ENCODE peak calls at places on chromosomes 6 and 20, in five cellular contexts. U, S, P, R and J are unnamed samples. For H3K4me1, the result is how much of the 10 kb centered on the place peaks cover.

GRCh38 chr6:133502451-133503259 is 261.5 kb downstream of the EYA4 start:
- DNase-seq in U (no peak), P (no peak), R (no peak), S (no peak), J (no peak)

GRCh38 chr20:13264902-13265301 is 43.8 kb downstream of the ISM1 start:
- DNase-seq in U (no peak), S (no peak), R (no peak), P (no peak), J (no peak)

GRCh38 chr6:22372922-22373321 is 76.1 kb upstream of the PRL start:
- DNase-seq in P (no peak), R (no peak), U (no peak), S (no peak), J (no peak)

GRCh38 chr6:129251669-129252376 is 368.9 kb downstream of the LAMA2 start:
- DNase-seq in R (peak), S (peak), P (peak), U (peak), J (no peak)

GRCh38 chr20:60960500-60960899 is 291.6 kb upstream of the CDH4 start:
- DNase-seq in S (no peak), U (no peak), R (no peak), P (no peak), J (no peak)

GRCh38 chr6:27288136-27289044 is 23.7 kb downstream of the POM121L2 start:
- DNase-seq in U (no peak), P (no peak), R (peak), S (peak), J (no peak)

GRCh38 chr6:134267917-134268361 is 50.0 kb downstream of the SGK1 start:
- DNase-seq in U (no peak), S (peak), R (no peak), P (peak), J (no peak)

GRCh38 chr6:4460595-4461475 is 315.4 kb upstream of the CDYL start:
- DNase-seq in P (peak), U (peak), R (no peak), S (no peak), J (peak)

GRCh38 chr20:53162251-53162835 is 190.2 kb downstream of the TSHZ2 start:
- DNase-seq in R (peak), P (peak), U (no peak), S (peak), J (no peak)

GRCh38 chr6:70307008-70307407 is 4.1 kb upstream of the COL9A1 start:
- DNase-seq in R (peak), P (no peak), U (no peak), S (no peak), J (no peak)

GRCh38 chr6:47180633-47181032 is 129.1 kb downstream of the TNFRSF21 start:
- DNase-seq in P (no peak), S (no peak), R (no peak), U (no peak), J (no peak)

GRCh38 chr6:82331031-82331773 is 32.4 kb upstream of the TPBG start:
- DNase-seq in S (peak), R (no peak), P (no peak), U (no peak), J (no peak)

GRCh38 chr6:38427492-38428210 is 212.1 kb downstream of the BTBD9 start:
- DNase-seq in P (no peak), S (peak), R (no peak), U (no peak), J (no peak)

GRCh38 chr20:2652724-2653510 is 485 bp downstream of the NOP56 start:
- DNase-seq in R (no peak), S (peak), U (no peak), P (peak), J (no peak)

GRCh38 chr6:83976037-83976755 is 57.4 kb upstream of the MRAP2 start:
- DNase-seq in R (no peak), P (peak), S (peak), U (no peak), J (no peak)

GRCh38 chr6:24859608-24860007 is 60.9 kb upstream of the ARMH2 start:
- DNase-seq in R (no peak), P (no peak), S (no peak), U (no peak), J (no peak)

GRCh38 chr6:56891754-56892153 is 63.2 kb upstream of the BEND6 start:
- DNase-seq in P (no peak), S (peak), U (no peak), R (no peak), J (no peak)

GRCh38 chr20:18727032-18727508 is 86.5 kb upstream of the SCP2D1 start:
- DNase-seq in U (no peak), R (no peak), S (no peak), P (no peak), J (no peak)

GRCh38 chr20:49045440-49046086 is 549 bp upstream of the CSE1L start:
- DNase-seq in S (peak), P (peak), R (peak), U (peak), J (no peak)

GRCh38 chr6:64255000-64255399 is 619.4 kb downstream of the PHF3 start:
- DNase-seq in P (no peak), U (no peak), S (no peak), R (no peak), J (no peak)

GRCh38 chr6:4356899-4357659 is 221.7 kb upstream of the ECI2 start:
- DNase-seq in S (no peak), R (no peak), U (peak), P (no peak), J (peak)

GRCh38 chr6:168120390-168121307 is 41.6 kb upstream of the FRMD1 start:
- DNase-seq in R (no peak), P (peak), S (no peak), U (no peak), J (peak)

GRCh38 chr20:58546312-58546711 is 31.1 kb upstream of the APCDD1L start:
- DNase-seq in P (no peak), S (no peak), R (no peak), U (no peak), J (no peak)

GRCh38 chr20:3364323-3365013 is 43.0 kb downstream of the DNAAF9 start:
- DNase-seq in R (no peak), S (no peak), U (no peak), P (no peak), J (no peak)

GRCh38 chr20:63363013-63363957 is 2.1 kb upstream of the CHRNA4 start:
- DNase-seq in P (no peak), R (peak), S (no peak), U (no peak), J (no peak)

GRCh38 chr6:24933868-24934401 is 1.8 kb downstream of the RIPOR2 start:
- DNase-seq in S (peak), R (peak), U (no peak), P (no peak), J (no peak)

GRCh38 chr6:157381631-157382621 is 936 bp downstream of the ZDHHC14 start:
- DNase-seq in S (peak), P (peak), U (peak), R (peak), J (no peak)

GRCh38 chr6:108592371-108593337 is 31.9 kb downstream of the FOXO3 start:
- DNase-seq in S (peak), U (peak), R (peak), P (peak), J (peak)

GRCh38 chr6:31070711-31071197 is 41.6 kb downstream of the C6orf15 start:
- DNase-seq in S (peak), R (no peak), U (peak), P (peak), J (peak)

GRCh38 chr20:60201198-60201597 is 243.0 kb downstream of the CDH26 start:
- DNase-seq in U (no peak), P (no peak), S (no peak), R (no peak), J (no peak)

GRCh38 chr6:13091192-13091591 is 237.1 kb downstream of the TBC1D7 start:
- DNase-seq in R (no peak), S (no peak), P (no peak), U (no peak), J (no peak)
- TF ChIP-seq POLR2AphosphoS5 in R (no peak), S (no peak), P (no peak), U (no peak), J (no peak)

GRCh38 chr6:34239893-34240292 is 3.2 kb downstream of the HMGA1 start:
- DNase-seq in S (no peak), R (no peak), U (no peak), P (no peak), J (no peak)

GRCh38 chr6:34240329-34241248 is 3.9 kb downstream of the HMGA1 start:
- DNase-seq in U (no peak), S (no peak), P (no peak), R (no peak), J (peak)

GRCh38 chr6:34238507-34239239 is 2.0 kb downstream of the HMGA1 start:
- DNase-seq in R (no peak), U (no peak), P (no peak), S (no peak), J (no peak)

GRCh38 chr6:34237722-34238506 is 1.2 kb downstream of the HMGA1 start:
- DNase-seq in S (peak), R (peak), P (no peak), U (no peak), J (no peak)

GRCh38 chr6:34239240-34239825 is 2.7 kb downstream of the HMGA1 start:
- DNase-seq in P (no peak), U (no peak), S (no peak), R (no peak), J (no peak)
- H3K4me1 ChIP-seq in P (under half), U (under half), S (half or more), R (half or more), J (under half)

GRCh38 chr6:166614589-166614988 is 12.5 kb downstream of the RPS6KA2 start:
- DNase-seq in S (no peak), R (no peak), U (no peak), P (no peak), J (no peak)
- TF ChIP-seq POLR2AphosphoS5 in S (no peak), R (no peak), U (no peak), P (no peak), J (no peak)

DNA sequence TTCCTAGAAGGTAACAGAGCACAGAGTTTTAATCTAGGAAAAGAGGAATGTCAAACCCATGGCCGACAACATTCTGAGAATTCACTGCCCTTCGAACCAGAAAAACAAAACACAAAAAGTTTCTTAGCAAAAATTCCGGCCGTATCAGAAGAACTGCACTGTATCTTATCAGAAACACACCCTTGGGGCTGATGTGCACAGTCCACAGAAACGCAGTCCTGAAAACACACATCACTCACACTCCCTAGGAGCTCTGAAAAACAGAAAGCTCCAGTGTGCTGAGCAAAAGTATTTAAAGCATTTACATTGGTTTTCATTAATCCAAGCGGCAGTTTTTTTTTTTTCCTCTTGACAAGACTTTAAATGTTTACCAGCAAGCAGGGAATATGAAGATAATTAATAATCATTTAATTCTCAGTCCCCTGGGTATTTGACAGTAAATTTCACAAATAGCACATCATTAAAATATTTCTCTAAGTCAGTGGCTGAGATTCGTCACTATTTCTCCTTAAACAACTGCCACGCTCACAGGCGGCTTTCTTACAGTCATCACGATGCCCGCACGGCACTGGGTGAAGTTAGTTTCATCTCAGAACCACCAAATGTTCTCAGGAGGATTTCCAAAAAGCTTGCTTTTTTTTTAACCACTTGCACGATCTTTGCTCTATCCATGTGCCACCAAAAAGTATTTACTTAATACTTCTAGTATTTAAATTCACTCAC is 13.3 kb downstream of the NFATC2 start:
- DNase-seq in S (no peak), P (no peak), R (peak), U (no peak), J (no peak)
- H3K4me1 ChIP-seq in S (under half), P (under half), R (half or more), U (under half), J (under half)

DNA sequence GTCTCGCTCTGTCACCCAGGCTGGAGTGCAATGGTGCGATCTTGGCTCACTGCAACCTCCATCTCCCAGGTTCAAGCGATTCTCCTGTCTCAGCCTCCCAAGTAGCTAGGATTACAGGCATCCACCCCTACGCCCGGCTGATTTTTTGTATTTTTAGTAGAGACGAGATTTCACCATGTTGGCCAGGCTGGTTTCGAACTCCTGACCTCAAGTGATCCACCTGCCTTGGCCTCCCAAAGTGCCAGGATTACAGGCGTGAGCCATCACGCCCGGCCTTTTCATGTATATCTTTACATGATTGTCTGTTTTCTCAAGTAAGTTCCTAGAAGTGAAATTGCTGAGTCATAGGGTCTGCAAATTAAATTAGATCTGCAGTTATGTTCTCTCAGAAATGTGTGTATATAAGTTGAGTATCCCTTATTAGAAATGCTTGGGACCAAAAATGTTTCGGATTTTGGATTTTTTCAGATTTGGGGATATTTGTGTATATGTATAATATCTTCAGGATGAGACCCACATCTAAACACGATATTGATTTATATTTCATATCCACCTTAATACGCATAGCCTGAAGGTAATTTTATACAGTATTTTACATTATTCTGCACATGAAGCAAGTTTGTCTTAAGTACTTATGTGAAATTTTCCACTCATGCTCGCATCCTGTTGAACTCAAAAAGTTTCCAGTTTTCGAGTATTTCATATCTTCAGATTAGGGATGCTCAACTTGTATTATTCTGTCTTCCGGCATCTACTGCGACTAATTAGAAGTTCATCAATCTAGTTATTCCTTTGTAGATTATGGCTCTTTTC is 40.4 kb downstream of the TAB2 start:
- DNase-seq in P (no peak), S (no peak), R (no peak), U (no peak), J (no peak)
- TF ChIP-seq POLR2AphosphoS5 in P (no peak), S (no peak), R (no peak), U (no peak), J (no peak)

GRCh38 chr6:170134077-170135040 is 156.5 kb downstream of the DLL1 start:
- DNase-seq in S (no peak), R (no peak), U (peak), P (no peak), J (no peak)
- H3K4me1 ChIP-seq in S (under half), R (under half), U (under half), P (under half), J (under half)

GRCh38 chr6:20230720-20231119 is 18.5 kb upstream of the MBOAT1 start:
- DNase-seq in U (no peak), P (no peak), S (no peak), R (no peak), J (no peak)

GRCh38 chr6:20235041-20235440 is 22.8 kb upstream of the MBOAT1 start:
- DNase-seq in U (no peak), P (no peak), S (no peak), R (no peak), J (no peak)

GRCh38 chr6:20234136-20234535 is 21.9 kb upstream of the MBOAT1 start:
- DNase-seq in R (no peak), P (no peak), S (no peak), U (no peak), J (no peak)

GRCh38 chr6:20232188-20232587 is 19.9 kb upstream of the MBOAT1 start:
- DNase-seq in U (no peak), R (no peak), S (no peak), P (no peak), J (no peak)

GRCh38 chr6:20233007-20233730 is 20.9 kb upstream of the MBOAT1 start:
- DNase-seq in S (no peak), U (no peak), R (no peak), P (no peak), J (no peak)
- TF ChIP-seq POLR2AphosphoS5 in S (no peak), U (no peak), R (no peak), P (no peak), J (no peak)